ENCODE peak calls at places on chromosomes 16 and 17, in four cellular contexts. K, S, D and U are unnamed samples.

GRCh38 chr17:62775876-62776275 is 32.2 kb downstream of the MARCHF10 start:
- DNase-seq in K (no peak), S (no peak), D (no peak), U (no peak)

GRCh38 chr16:85661131-85662035 is 27.4 kb downstream of the GINS2 start:
- DNase-seq in K (peak), S (no peak), D (no peak), U (no peak)

GRCh38 chr16:89049484-89050118 is 44.1 kb upstream of the ACSF3 start:
- DNase-seq in K (no peak), S (no peak), D (no peak), U (no peak)

GRCh38 chr16:86756882-86757703 is 178.7 kb downstream of the FOXL1 start:
- DNase-seq in K (no peak), S (no peak), D (no peak), U (no peak)

GRCh38 chr17:78040561-78041400 is 82.3 kb downstream of the TNRC6C start:
- DNase-seq in K (peak), S (peak), D (no peak), U (no peak)

GRCh38 chr16:84774810-84775209 is 45.0 kb upstream of the CRISPLD2 start:
- DNase-seq in K (no peak), S (no peak), D (peak), U (peak)

GRCh38 chr17:20281860-20282259 is 185.5 kb downstream of the LGALS9B start:
- DNase-seq in K (peak), S (no peak), D (no peak), U (no peak)

GRCh38 chr17:6675426-6675825 is 23.9 kb downstream of the C17orf100 start:
- DNase-seq in K (no peak), S (no peak), D (no peak), U (no peak)

GRCh38 chr16:50326835-50327465 is 41.8 kb downstream of the BRD7 start:
- DNase-seq in K (no peak), S (peak), D (no peak), U (no peak)

GRCh38 chr17:61128671-61129115 is 270.9 kb upstream of the TBX2 start:
- DNase-seq in K (no peak), S (no peak), D (no peak), U (no peak)

GRCh38 chr17:6548578-6549330 is 7.6 kb downstream of the PITPNM3 start:
- DNase-seq in K (no peak), S (no peak), D (no peak), U (no peak)

GRCh38 chr17:44024271-44024663 is 9.5 kb upstream of the TMEM101 start:
- DNase-seq in K (no peak), S (no peak), D (no peak), U (no peak)

GRCh38 chr17:37742114-37742761 is 2.6 kb downstream of the HNF1B start:
- DNase-seq in K (no peak), S (peak), D (no peak), U (no peak)

GRCh38 chr16:3652373-3653037 is 2.0 kb upstream of the DNASE1 start:
- DNase-seq in K (no peak), S (no peak), D (no peak), U (no peak)

GRCh38 chr16:56193951-56194726 is 2.9 kb downstream of the GNAO1 start:
- DNase-seq in K (peak), S (peak), D (no peak), U (no peak)